ENCODE peak calls at places on chromosome 4, in seven cellular contexts. One of them, this sample, is unnamed. For H3K4me1, the result is how much of the 10 kb centered on the place peaks cover.

GRCh38 chr4:18566970-18567799 is 545.6 kb upstream of the LCORL start:
- DNase-seq in A549: no peak
- DNase-seq in left ventricle myocardium inferior: no peak
- DNase-seq in fibroblast of lung: no peak
- DNase-seq in transverse colon: no peak
- DNase-seq in IMR-90: no peak
- DNase-seq in K562: no peak
- DNase-seq in this sample: no peak

GRCh38 chr4:183355405-183355804 is 33.2 kb upstream of the CLDN24 start:
- DNase-seq in fibroblast of lung: peak
- DNase-seq in transverse colon: no peak
- DNase-seq in IMR-90: peak
- DNase-seq in left ventricle myocardium inferior: no peak
- DNase-seq in A549: no peak
- DNase-seq in K562: no peak
- DNase-seq in this sample: no peak

GRCh38 chr4:71198958-71199357 is 139.9 kb upstream of the SLC4A4 start:
- DNase-seq in IMR-90: no peak
- DNase-seq in transverse colon: peak
- DNase-seq in left ventricle myocardium inferior: no peak
- DNase-seq in K562: no peak
- DNase-seq in A549: no peak
- DNase-seq in fibroblast of lung: no peak
- DNase-seq in this sample: no peak

GRCh38 chr4:3729188-3729884 is 36.8 kb upstream of the ADRA2C start:
- DNase-seq in transverse colon: no peak
- DNase-seq in K562: no peak
- DNase-seq in left ventricle myocardium inferior: no peak
- DNase-seq in fibroblast of lung: no peak
- DNase-seq in IMR-90: peak
- DNase-seq in A549: no peak
- DNase-seq in this sample: no peak

GRCh38 chr4:114226968-114227760 is 247.7 kb upstream of the ARSJ start:
- DNase-seq in IMR-90: peak
- DNase-seq in left ventricle myocardium inferior: no peak
- DNase-seq in fibroblast of lung: peak
- DNase-seq in transverse colon: no peak
- DNase-seq in A549: no peak
- DNase-seq in K562: no peak
- DNase-seq in this sample: no peak

GRCh38 chr4:156971168-156971601 is 414 bp downstream of the PDGFC start:
- DNase-seq in fibroblast of lung: no peak
- DNase-seq in K562: no peak
- DNase-seq in left ventricle myocardium inferior: peak
- DNase-seq in A549: no peak
- DNase-seq in IMR-90: no peak
- DNase-seq in transverse colon: peak
- DNase-seq in this sample: no peak

GRCh38 chr4:127870688-127871087 is 10.0 kb upstream of the PLK4 start:
- DNase-seq in K562: no peak
- DNase-seq in IMR-90: peak
- DNase-seq in transverse colon: no peak
- DNase-seq in left ventricle myocardium inferior: no peak
- DNase-seq in A549: no peak
- DNase-seq in fibroblast of lung: peak
- DNase-seq in this sample: no peak

GRCh38 chr4:2331043-2331420 is 69.1 kb upstream of the MXD4 start:
- DNase-seq in fibroblast of lung: no peak
- DNase-seq in K562: no peak
- DNase-seq in left ventricle myocardium inferior: no peak
- DNase-seq in A549: no peak
- DNase-seq in IMR-90: no peak
- DNase-seq in transverse colon: no peak
- DNase-seq in this sample: no peak

GRCh38 chr4:166941629-166942028 is 292.7 kb downstream of the SPOCK3 start:
- DNase-seq in IMR-90: no peak
- DNase-seq in transverse colon: no peak
- DNase-seq in K562: no peak
- DNase-seq in A549: no peak
- DNase-seq in fibroblast of lung: no peak
- DNase-seq in left ventricle myocardium inferior: no peak
- DNase-seq in this sample: no peak

GRCh38 chr4:189202182-189202868 is 738.3 kb upstream of the FRG1 start:
- DNase-seq in IMR-90: peak
- DNase-seq in left ventricle myocardium inferior: peak
- DNase-seq in fibroblast of lung: peak
- DNase-seq in transverse colon: peak
- DNase-seq in K562: peak
- DNase-seq in A549: peak
- DNase-seq in this sample: peak

GRCh38 chr4:80876810-80877209 is 153.7 kb upstream of the BMP3 start:
- DNase-seq in A549: no peak
- DNase-seq in left ventricle myocardium inferior: no peak
- DNase-seq in IMR-90: no peak
- DNase-seq in K562: no peak
- DNase-seq in fibroblast of lung: no peak
- DNase-seq in transverse colon: no peak
- DNase-seq in this sample: no peak

GRCh38 chr4:140004580-140005314 is 149.2 kb downstream of the MAML3 start:
- DNase-seq in transverse colon: no peak
- DNase-seq in fibroblast of lung: peak
- DNase-seq in A549: no peak
- DNase-seq in left ventricle myocardium inferior: peak
- DNase-seq in IMR-90: peak
- DNase-seq in K562: no peak
- DNase-seq in this sample: no peak

GRCh38 chr4:14338206-14338605 is 664.1 kb upstream of the CPEB2 start:
- DNase-seq in fibroblast of lung: peak
- DNase-seq in A549: no peak
- DNase-seq in K562: no peak
- DNase-seq in left ventricle myocardium inferior: no peak
- DNase-seq in IMR-90: peak
- DNase-seq in transverse colon: no peak
- DNase-seq in this sample: no peak

GRCh38 chr4:157357887-157358286 is 137.4 kb downstream of the GRIA2 start:
- DNase-seq in left ventricle myocardium inferior: no peak
- DNase-seq in fibroblast of lung: no peak
- DNase-seq in IMR-90: no peak
- DNase-seq in transverse colon: no peak
- DNase-seq in A549: no peak
- DNase-seq in K562: no peak
- DNase-seq in this sample: no peak

GRCh38 chr4:23884261-23884660 is 5.6 kb downstream of the PPARGC1A start:
- DNase-seq in IMR-90: no peak
- DNase-seq in fibroblast of lung: no peak
- DNase-seq in K562: no peak
- DNase-seq in transverse colon: no peak
- DNase-seq in A549: no peak
- DNase-seq in left ventricle myocardium inferior: no peak
- DNase-seq in this sample: no peak

GRCh38 chr4:80434238-80434637 is 98.7 kb downstream of the CFAP299 start:
- DNase-seq in A549: no peak
- DNase-seq in left ventricle myocardium inferior: no peak
- DNase-seq in transverse colon: no peak
- DNase-seq in K562: no peak
- DNase-seq in IMR-90: peak
- DNase-seq in fibroblast of lung: peak
- DNase-seq in this sample: no peak

GRCh38 chr4:174120446-174121142 is 162.9 kb downstream of the FBXO8 start:
- DNase-seq in left ventricle myocardium inferior: peak
- DNase-seq in A549: peak
- DNase-seq in IMR-90: peak
- DNase-seq in K562: peak
- DNase-seq in transverse colon: no peak
- DNase-seq in fibroblast of lung: peak
- DNase-seq in this sample: peak

GRCh38 chr4:168488800-168489404 is 8.0 kb upstream of the PALLD start:
- DNase-seq in left ventricle myocardium inferior: no peak
- DNase-seq in A549: no peak
- DNase-seq in IMR-90: no peak
- DNase-seq in K562: no peak
- DNase-seq in fibroblast of lung: no peak
- DNase-seq in transverse colon: no peak
- DNase-seq in this sample: no peak

GRCh38 chr4:123037809-123038208 is 115.4 kb upstream of the NUDT6 start:
- DNase-seq in A549: no peak
- DNase-seq in K562: no peak
- DNase-seq in fibroblast of lung: peak
- DNase-seq in left ventricle myocardium inferior: no peak
- DNase-seq in transverse colon: no peak
- DNase-seq in IMR-90: peak
- DNase-seq in this sample: no peak

GRCh38 chr4:5024673-5025072 is 5.4 kb upstream of the CYTL1 start:
- DNase-seq in fibroblast of lung: no peak
- DNase-seq in IMR-90: no peak
- DNase-seq in transverse colon: no peak
- DNase-seq in A549: no peak
- DNase-seq in K562: no peak
- DNase-seq in left ventricle myocardium inferior: no peak
- DNase-seq in this sample: no peak

GRCh38 chr4:127698789-127699200 is 31.4 kb upstream of the SLC25A31 start:
- DNase-seq in A549: peak
- DNase-seq in IMR-90: peak
- DNase-seq in transverse colon: no peak
- DNase-seq in fibroblast of lung: peak
- DNase-seq in left ventricle myocardium inferior: no peak
- DNase-seq in K562: no peak
- DNase-seq in this sample: peak

GRCh38 chr4:28557755-28558154 is 1697.1 kb downstream of the STIM2 start:
- DNase-seq in K562: no peak
- DNase-seq in A549: no peak
- DNase-seq in fibroblast of lung: peak
- DNase-seq in IMR-90: peak
- DNase-seq in transverse colon: no peak
- DNase-seq in left ventricle myocardium inferior: no peak
- DNase-seq in this sample: no peak

GRCh38 chr4:73127839-73128448 is 58.4 kb upstream of the COX18 start:
- DNase-seq in IMR-90: peak
- DNase-seq in transverse colon: no peak
- DNase-seq in K562: no peak
- DNase-seq in left ventricle myocardium inferior: no peak
- DNase-seq in A549: peak
- DNase-seq in fibroblast of lung: peak
- DNase-seq in this sample: peak

GRCh38 chr4:124708517-124709300 is 3.8 kb downstream of the ANKRD50 start:
- DNase-seq in fibroblast of lung: peak
- DNase-seq in transverse colon: no peak
- DNase-seq in K562: no peak
- DNase-seq in left ventricle myocardium inferior: no peak
- DNase-seq in A549: no peak
- DNase-seq in IMR-90: peak
- DNase-seq in this sample: no peak

GRCh38 chr4:124703154-124703553 is 9.4 kb downstream of the ANKRD50 start:
- DNase-seq in left ventricle myocardium inferior: no peak
- DNase-seq in K562: no peak
- DNase-seq in fibroblast of lung: no peak
- DNase-seq in transverse colon: no peak
- DNase-seq in A549: no peak
- DNase-seq in IMR-90: no peak
- DNase-seq in this sample: no peak

GRCh38 chr4:124710911-124711310 is 1.6 kb downstream of the ANKRD50 start:
- DNase-seq in A549: no peak
- DNase-seq in left ventricle myocardium inferior: no peak
- DNase-seq in K562: no peak
- DNase-seq in transverse colon: no peak
- DNase-seq in IMR-90: no peak
- DNase-seq in fibroblast of lung: peak
- DNase-seq in this sample: no peak

GRCh38 chr4:124710253-124710849 is 2.2 kb downstream of the ANKRD50 start:
- DNase-seq in left ventricle myocardium inferior: no peak
- DNase-seq in transverse colon: no peak
- DNase-seq in fibroblast of lung: no peak
- DNase-seq in K562: no peak
- DNase-seq in IMR-90: peak
- DNase-seq in A549: no peak
- DNase-seq in this sample: no peak

GRCh38 chr4:124705393-124705792 is 7.1 kb downstream of the ANKRD50 start:
- DNase-seq in fibroblast of lung: no peak
- DNase-seq in A549: no peak
- DNase-seq in IMR-90: no peak
- DNase-seq in K562: no peak
- DNase-seq in left ventricle myocardium inferior: no peak
- DNase-seq in transverse colon: no peak
- DNase-seq in this sample: no peak
- H3K4me1 ChIP-seq in fibroblast of lung: under half
- H3K4me1 ChIP-seq in A549: under half
- H3K4me1 ChIP-seq in IMR-90: under half
- H3K4me1 ChIP-seq in K562: under half
- H3K4me1 ChIP-seq in left ventricle myocardium inferior: under half
- H3K4me1 ChIP-seq in transverse colon: under half
- H3K4me1 ChIP-seq in this sample: under half

DNA sequence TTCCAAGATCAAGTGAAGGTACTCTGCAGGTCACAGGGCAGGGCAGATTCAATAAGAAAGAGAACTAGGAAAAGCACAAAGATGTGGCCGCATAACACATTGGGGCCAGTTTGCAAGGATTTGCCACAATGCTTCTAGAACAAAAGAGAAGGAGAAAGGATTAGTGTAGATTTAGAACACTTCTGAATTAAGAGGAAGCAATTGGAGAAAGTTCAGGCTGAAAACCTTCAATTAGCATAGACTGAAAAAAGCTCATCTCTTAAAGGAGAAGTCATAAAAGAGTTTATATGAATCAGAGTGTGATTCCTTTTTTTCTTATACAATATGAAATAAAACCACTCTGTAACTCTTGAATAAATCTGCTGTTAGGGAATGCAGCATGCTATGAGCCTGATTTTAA is 215.6 kb upstream of the FAT1 start:
- DNase-seq in left ventricle myocardium inferior: no peak
- DNase-seq in K562: no peak
- DNase-seq in A549: no peak
- DNase-seq in fibroblast of lung: no peak
- DNase-seq in IMR-90: no peak
- DNase-seq in transverse colon: no peak
- DNase-seq in this sample: peak
- H3K4me1 ChIP-seq in left ventricle myocardium inferior: under half
- H3K4me1 ChIP-seq in K562: under half
- H3K4me1 ChIP-seq in A549: under half
- H3K4me1 ChIP-seq in fibroblast of lung: under half
- H3K4me1 ChIP-seq in IMR-90: under half
- H3K4me1 ChIP-seq in transverse colon: under half
- H3K4me1 ChIP-seq in this sample: under half

GRCh38 chr4:184382189-184382846 is 92.0 kb downstream of the IRF2 start:
- DNase-seq in left ventricle myocardium inferior: no peak
- DNase-seq in A549: no peak
- DNase-seq in fibroblast of lung: no peak
- DNase-seq in K562: no peak
- DNase-seq in transverse colon: peak
- DNase-seq in IMR-90: no peak
- DNase-seq in this sample: no peak
- H3K4me1 ChIP-seq in left ventricle myocardium inferior: half or more
- H3K4me1 ChIP-seq in A549: under half
- H3K4me1 ChIP-seq in fibroblast of lung: under half
- H3K4me1 ChIP-seq in K562: under half
- H3K4me1 ChIP-seq in transverse colon: under half
- H3K4me1 ChIP-seq in IMR-90: under half
- H3K4me1 ChIP-seq in this sample: under half

DNA sequence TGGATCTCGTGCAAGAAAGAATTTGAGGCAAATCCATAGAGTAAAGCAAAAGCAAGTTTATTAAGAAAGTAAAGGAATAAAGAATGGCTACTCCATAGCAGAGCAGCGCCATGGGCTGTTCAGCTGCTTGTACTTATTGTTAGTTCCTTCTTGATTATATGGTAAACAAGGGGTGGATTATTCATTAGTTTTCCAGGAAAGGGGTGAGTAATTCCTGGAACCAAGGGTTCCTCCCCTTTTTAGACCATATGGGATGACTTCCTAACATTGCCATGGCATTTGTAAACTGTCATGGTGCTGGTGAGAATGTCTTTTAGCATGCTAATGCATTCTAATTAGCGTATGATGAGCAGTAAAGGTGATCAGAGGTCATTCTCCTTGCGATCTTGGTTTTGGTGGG is 23.5 kb upstream of the CEP135 start:
- DNase-seq in fibroblast of lung: peak
- DNase-seq in transverse colon: no peak
- DNase-seq in K562: no peak
- DNase-seq in A549: no peak
- DNase-seq in IMR-90: peak
- DNase-seq in left ventricle myocardium inferior: no peak
- DNase-seq in this sample: no peak
- H3K4me1 ChIP-seq in fibroblast of lung: under half
- H3K4me1 ChIP-seq in transverse colon: under half
- H3K4me1 ChIP-seq in K562: under half
- H3K4me1 ChIP-seq in A549: under half
- H3K4me1 ChIP-seq in IMR-90: under half
- H3K4me1 ChIP-seq in left ventricle myocardium inferior: under half
- H3K4me1 ChIP-seq in this sample: under half

This sample was measured in HAP-1.